ENCODE peak calls at places on chromosomes 5 and 9, in five cellular contexts. V is activated CD8-positive, alpha-beta T cell treated with anti-CD3 and anti-CD28 coated beads for 36 hours; E is left ventricle myocardium inferior; T is tibial nerve; S is HEK293T. H is an unnamed sample.

GRCh38 chr9:86077286-86077685 is 22.1 kb downstream of the GOLM1 start:
- DNase-seq in T (no peak), S (no peak), E (no peak), V (no peak), H (no peak)

GRCh38 chr5:140480310-140481014 is 67.0 kb upstream of the EIF4EBP3 start:
- DNase-seq in T (no peak), V (no peak), S (no peak), E (no peak), H (no peak)

GRCh38 chr5:146877178-146877681 is 1.3 kb downstream of the PPP2R2B start:
- DNase-seq in E (no peak), V (peak), T (no peak), S (no peak), H (no peak)

GRCh38 chr5:108046955-108047670 is 334.8 kb downstream of the FBXL17 start:
- DNase-seq in V (no peak), E (no peak), S (no peak), T (no peak), H (no peak)

GRCh38 chr9:123883634-123884033 is 46.3 kb downstream of the DENND1A start:
- DNase-seq in V (no peak), S (no peak), E (no peak), T (no peak), H (no peak)

GRCh38 chr9:127311239-127311741 is 46.7 kb downstream of the GARNL3 start:
- DNase-seq in V (peak), T (peak), S (no peak), E (no peak), H (peak)

GRCh38 chr5:113606298-113607134 is 93.0 kb downstream of the YTHDC2 start:
- DNase-seq in S (peak), E (no peak), V (peak), T (peak), H (peak)

GRCh38 chr5:34503379-34504346 is 152.5 kb upstream of the RAI14 start:
- DNase-seq in S (no peak), T (no peak), V (no peak), E (peak), H (no peak)

GRCh38 chr9:2676466-2676865 is 40.8 kb upstream of the KCNV2 start:
- DNase-seq in V (no peak), E (no peak), T (no peak), S (no peak), H (no peak)

GRCh38 chr5:142830241-142831018 is 60.3 kb downstream of the ARHGAP26 start:
- DNase-seq in T (no peak), E (no peak), V (no peak), S (no peak), H (no peak)

GRCh38 chr5:142201471-142201887 is 92.9 kb downstream of the NDFIP1 start:
- DNase-seq in V (no peak), T (no peak), S (no peak), E (no peak), H (peak)

GRCh38 chr9:133986061-133986460 is 6.1 kb downstream of the VAV2 start:
- DNase-seq in E (peak), T (no peak), V (no peak), S (no peak), H (no peak)

GRCh38 chr5:100683881-100684280 is 148.7 kb downstream of the FAM174A start:
- DNase-seq in V (no peak), E (no peak), S (no peak), T (no peak), H (no peak)

GRCh38 chr9:126307306-126308061 is 19.1 kb upstream of the MVB12B start:
- DNase-seq in T (no peak), V (no peak), E (no peak), S (no peak), H (no peak)

GRCh38 chr5:3100921-3101551 is 349.6 kb upstream of the IRX2 start:
- DNase-seq in S (no peak), E (no peak), V (no peak), T (no peak), H (no peak)

GRCh38 chr5:640461-641330 is 28.6 kb downstream of the CEP72 start:
- DNase-seq in S (no peak), V (no peak), E (no peak), T (no peak), H (no peak)

GRCh38 chr5:82092-82491 is 9.9 kb upstream of the PLEKHG4B start:
- DNase-seq in S (no peak), V (no peak), E (no peak), T (no peak), H (no peak)

GRCh38 chr5:153555420-153556114 is 65.1 kb downstream of the GRIA1 start:
- DNase-seq in S (no peak), V (no peak), E (no peak), T (no peak), H (no peak)

GRCh38 chr5:134127376-134127861 is 12.9 kb downstream of the TCF7 start:
- DNase-seq in V (peak), E (peak), T (no peak), S (no peak), H (no peak)

GRCh38 chr9:114301798-114302565 is 20.9 kb upstream of the ORM1 start:
- DNase-seq in V (no peak), T (no peak), E (no peak), S (no peak), H (no peak)

GRCh38 chr9:33687779-33688178 is 107.6 kb upstream of the PRSS3 start:
- DNase-seq in V (no peak), S (no peak), E (no peak), T (no peak), H (no peak)

GRCh38 chr9:120841930-120842684 is 615 bp downstream of the PSMD5 start:
- DNase-seq in S (no peak), T (no peak), V (no peak), E (no peak), H (no peak)

GRCh38 chr5:1545798-1546355 is 22.1 kb upstream of the LPCAT1 start:
- DNase-seq in E (no peak), T (no peak), V (no peak), S (no peak), H (no peak)

GRCh38 chr5:96936431-96937221 is 746 bp downstream of the LNPEP start:
- DNase-seq in E (peak), T (peak), V (peak), S (peak), H (no peak)

GRCh38 chr9:131799177-131799823 is 59.4 kb upstream of the RAPGEF1 start:
- DNase-seq in V (peak), T (peak), S (peak), E (peak), H (no peak)

GRCh38 chr5:1319436-1320343 is 24.8 kb upstream of the TERT start:
- DNase-seq in T (no peak), E (no peak), V (no peak), S (no peak), H (no peak)